ENCODE peak calls at places on chromosomes 6 and 20, in four cellular contexts. One of them, this sample, is unnamed.
A peak's percentile ranks its signal among the peaks of the same experiment; 100 is the strongest.

GRCh38 chr6:144474904-144475303 is 189.8 kb downstream of the UTRN start:
- DNase-seq in endothelial cell: no peak
- DNase-seq in GM13976: no peak
- DNase-seq in OCI-LY7: no peak
- DNase-seq in this sample: no peak

GRCh38 chr6:48068326-48069191 is 42.4 kb downstream of the PTCHD4 start:
- DNase-seq in endothelial cell: peak; percentile 30
- DNase-seq in GM13976: peak; percentile 19
- DNase-seq in OCI-LY7: no peak
- DNase-seq in this sample: peak; percentile 21

GRCh38 chr6:102229271-102229670 is 835.8 kb downstream of the GRIK2 start:
- DNase-seq in GM13976: no peak
- DNase-seq in endothelial cell: no peak
- DNase-seq in OCI-LY7: no peak
- DNase-seq in this sample: no peak

GRCh38 chr20:48832423-48832735 is 4.6 kb upstream of the PREX1 start:
- DNase-seq in OCI-LY7: no peak
- DNase-seq in GM13976: no peak
- DNase-seq in endothelial cell: no peak
- DNase-seq in this sample: no peak

GRCh38 chr20:2687514-2687913 is 5.1 kb upstream of the EBF4 start:
- DNase-seq in OCI-LY7: no peak
- DNase-seq in GM13976: no peak
- DNase-seq in endothelial cell: no peak
- DNase-seq in this sample: no peak

GRCh38 chr20:7938058-7938457 is 2.2 kb downstream of the HAO1 start:
- DNase-seq in endothelial cell: no peak
- DNase-seq in OCI-LY7: no peak
- DNase-seq in GM13976: no peak
- DNase-seq in this sample: no peak

GRCh38 chr6:5464096-5464885 is 203.0 kb downstream of the FARS2 start:
- DNase-seq in OCI-LY7: no peak
- DNase-seq in endothelial cell: no peak
- DNase-seq in GM13976: no peak
- DNase-seq in this sample: no peak

GRCh38 chr6:36127462-36128016 is 2.8 kb upstream of the MAPK13 start:
- DNase-seq in GM13976: no peak
- DNase-seq in OCI-LY7: no peak
- DNase-seq in endothelial cell: no peak
- DNase-seq in this sample: no peak

GRCh38 chr20:21971436-21971835 is 266.0 kb downstream of the PAX1 start:
- DNase-seq in OCI-LY7: no peak
- DNase-seq in endothelial cell: no peak
- DNase-seq in GM13976: no peak
- DNase-seq in this sample: no peak

GRCh38 chr20:41072919-41073318 is 44.3 kb downstream of the TOP1 start:
- DNase-seq in endothelial cell: no peak
- DNase-seq in OCI-LY7: no peak
- DNase-seq in GM13976: no peak
- DNase-seq in this sample: no peak

GRCh38 chr20:39935921-39936320 is 753.1 kb downstream of the MAFB start:
- DNase-seq in GM13976: no peak
- DNase-seq in endothelial cell: no peak
- DNase-seq in OCI-LY7: no peak
- DNase-seq in this sample: no peak

GRCh38 chr20:43514062-43514971 is 6.8 kb downstream of the L3MBTL1 start:
- DNase-seq in GM13976: peak; percentile 97
- DNase-seq in OCI-LY7: peak; percentile 99
- DNase-seq in endothelial cell: peak; percentile 91
- DNase-seq in this sample: peak; percentile 93
- TF ChIP-seq CTCF in GM13976: peak; percentile 16
- TF ChIP-seq CTCF in OCI-LY7: peak; percentile 60
- TF ChIP-seq CTCF in endothelial cell: no peak
- TF ChIP-seq CTCF in this sample: peak; percentile 43

GRCh38 chr20:34948030-34948429 is 7.6 kb downstream of the GSS start:
- DNase-seq in OCI-LY7: no peak
- DNase-seq in GM13976: no peak
- DNase-seq in endothelial cell: no peak
- DNase-seq in this sample: no peak
- TF ChIP-seq CTCF in OCI-LY7: no peak
- TF ChIP-seq CTCF in GM13976: no peak
- TF ChIP-seq CTCF in endothelial cell: no peak
- TF ChIP-seq CTCF in this sample: no peak

GRCh38 chr6:152428126-152428525 is 209.0 kb downstream of the SYNE1 start:
- DNase-seq in endothelial cell: no peak
- DNase-seq in OCI-LY7: no peak
- DNase-seq in GM13976: no peak
- DNase-seq in this sample: no peak
- TF ChIP-seq CTCF in endothelial cell: no peak
- TF ChIP-seq CTCF in OCI-LY7: no peak
- TF ChIP-seq CTCF in GM13976: no peak
- TF ChIP-seq CTCF in this sample: no peak

GRCh38 chr20:38338849-38339520 is 7.3 kb upstream of the LBP start:
- DNase-seq in endothelial cell: peak; percentile 35
- DNase-seq in OCI-LY7: no peak
- DNase-seq in GM13976: no peak
- DNase-seq in this sample: no peak
- TF ChIP-seq CTCF in endothelial cell: peak; percentile 36
- TF ChIP-seq CTCF in OCI-LY7: peak; percentile 44
- TF ChIP-seq CTCF in GM13976: no peak
- TF ChIP-seq CTCF in this sample: peak; percentile 34

GRCh38 chr6:106083618-106084017 is 2.5 kb upstream of the PRDM1 start:
- DNase-seq in GM13976: no peak
- DNase-seq in OCI-LY7: no peak
- DNase-seq in endothelial cell: no peak
- DNase-seq in this sample: no peak
- TF ChIP-seq CTCF in GM13976: no peak
- TF ChIP-seq CTCF in OCI-LY7: no peak
- TF ChIP-seq CTCF in endothelial cell: no peak
- TF ChIP-seq CTCF in this sample: no peak

GRCh38 chr6:99613705-99614429 is 7.2 kb downstream of the PRDM13 start:
- DNase-seq in GM13976: peak; percentile 75
- DNase-seq in OCI-LY7: peak; percentile 16
- DNase-seq in endothelial cell: no peak
- DNase-seq in this sample: no peak

GRCh38 chr6:99611148-99611547 is 4.5 kb downstream of the PRDM13 start:
- DNase-seq in endothelial cell: no peak
- DNase-seq in GM13976: peak; percentile 73
- DNase-seq in OCI-LY7: no peak
- DNase-seq in this sample: no peak

GRCh38 chr6:99612551-99613397 is 6.1 kb downstream of the PRDM13 start:
- DNase-seq in OCI-LY7: no peak
- DNase-seq in endothelial cell: no peak
- DNase-seq in GM13976: no peak
- DNase-seq in this sample: no peak

GRCh38 chr6:99614430-99615161 is 8.0 kb downstream of the PRDM13 start:
- DNase-seq in GM13976: peak; percentile 36
- DNase-seq in OCI-LY7: no peak
- DNase-seq in endothelial cell: no peak
- DNase-seq in this sample: no peak

GRCh38 chr6:99613398-99613704 is 6.7 kb downstream of the PRDM13 start:
- DNase-seq in GM13976: peak; percentile 81
- DNase-seq in endothelial cell: peak; percentile 82
- DNase-seq in OCI-LY7: peak; percentile 24
- DNase-seq in this sample: no peak
- TF ChIP-seq CTCF in GM13976: peak; percentile 77
- TF ChIP-seq CTCF in endothelial cell: peak; percentile 24
- TF ChIP-seq CTCF in OCI-LY7: peak; percentile 50
- TF ChIP-seq CTCF in this sample: peak; percentile 66

DNA sequence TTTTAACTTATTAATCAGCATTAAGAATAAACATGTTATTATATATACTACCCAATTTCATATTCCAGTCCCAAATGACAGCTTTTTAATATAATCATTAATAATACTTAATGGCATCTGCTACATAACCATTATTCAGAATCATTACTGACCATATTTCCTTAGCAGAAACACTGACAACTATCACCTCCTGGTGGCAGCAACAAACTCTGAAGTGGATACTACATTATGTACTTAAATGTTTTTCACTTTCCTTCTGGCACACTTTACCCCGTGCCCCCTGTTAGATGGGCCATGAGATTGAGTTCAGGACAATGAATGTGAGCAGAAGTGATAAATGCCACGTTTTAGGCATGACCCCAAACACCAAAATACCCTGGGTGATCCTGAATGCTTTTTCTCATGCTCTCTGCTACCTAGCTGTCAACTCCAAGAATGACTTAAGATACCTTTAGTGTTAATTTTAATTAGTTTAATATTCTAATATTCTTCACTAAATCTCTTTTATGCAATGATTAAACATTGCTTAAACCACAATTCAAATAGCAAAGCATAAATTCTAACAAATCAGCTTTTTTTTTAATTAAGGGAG is 77.1 kb downstream of the LMBRD1 start:
- DNase-seq in endothelial cell: no peak
- DNase-seq in OCI-LY7: peak; percentile 14
- DNase-seq in GM13976: no peak
- DNase-seq in this sample: no peak
- TF ChIP-seq CTCF in endothelial cell: peak; percentile 42
- TF ChIP-seq CTCF in OCI-LY7: peak; percentile 69
- TF ChIP-seq CTCF in GM13976: no peak
- TF ChIP-seq CTCF in this sample: peak; percentile 53

DNA sequence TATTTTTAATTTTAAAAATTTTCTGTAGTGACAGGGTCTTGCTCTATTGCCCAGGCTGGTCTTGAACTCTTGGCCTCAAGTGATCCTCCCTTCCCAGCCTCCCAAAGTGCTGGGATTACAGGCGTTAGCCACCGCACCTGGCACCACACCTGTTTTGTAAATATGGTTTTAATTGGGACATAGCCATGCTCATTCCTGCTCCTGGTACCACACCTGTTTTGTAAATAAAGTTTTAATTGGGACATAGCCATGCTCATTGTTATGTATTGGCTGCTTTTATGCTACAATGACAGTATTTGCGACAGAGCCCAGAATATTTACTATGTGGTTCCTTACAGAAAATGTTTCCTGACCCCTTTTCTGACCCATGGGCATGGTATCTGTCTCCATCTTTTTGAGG is 22.3 kb downstream of the KDM1B start:
- DNase-seq in OCI-LY7: no peak
- DNase-seq in endothelial cell: no peak
- DNase-seq in GM13976: no peak
- DNase-seq in this sample: no peak
- TF ChIP-seq CTCF in OCI-LY7: no peak
- TF ChIP-seq CTCF in endothelial cell: no peak
- TF ChIP-seq CTCF in GM13976: no peak
- TF ChIP-seq CTCF in this sample: no peak

DNA sequence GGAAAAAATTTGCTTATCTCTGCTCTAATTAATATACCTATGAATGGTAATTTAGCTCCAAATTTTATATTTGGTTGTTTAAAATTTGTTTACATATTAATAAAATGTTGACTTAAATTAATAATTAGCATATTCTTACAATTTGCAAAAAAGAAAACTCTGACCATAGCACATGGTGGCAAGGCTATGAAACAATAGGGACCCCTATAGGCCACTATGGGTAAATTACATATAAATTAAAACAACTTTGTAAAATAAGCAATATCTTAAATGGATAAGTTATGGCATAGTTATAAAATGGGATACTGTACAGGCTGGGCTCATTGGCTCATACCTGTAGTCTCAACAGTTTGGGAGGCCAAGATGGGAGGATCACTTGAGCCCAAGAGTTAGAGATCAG is 76.0 kb downstream of the MKKS start:
- DNase-seq in endothelial cell: no peak
- DNase-seq in GM13976: no peak
- DNase-seq in OCI-LY7: no peak
- DNase-seq in this sample: no peak
- TF ChIP-seq CTCF in endothelial cell: peak; percentile 73
- TF ChIP-seq CTCF in GM13976: no peak
- TF ChIP-seq CTCF in OCI-LY7: peak; percentile 50
- TF ChIP-seq CTCF in this sample: peak; percentile 34

This sample was measured in progenitor cell of endocrine pancreas.